ENCODE peak calls at places on chromosomes 5 and 9, in four cellular contexts. H is GM12865, Q is stromal cell of bone marrow, D is transverse colon. U is an unnamed sample.
A peak's percentile ranks its signal among the peaks of the same experiment; 100 is the strongest.

GRCh38 chr9:36191290-36191645 is 547 bp downstream of the CLTA start:
- DNase-seq in H (peak; percentile 60), Q (no peak), D (peak; percentile 35), U (no peak)

GRCh38 chr5:38469707-38470267 is 86.7 kb downstream of the LIFR start:
- DNase-seq in H (no peak), D (no peak), Q (no peak), U (no peak)

GRCh38 chr5:126471875-126472537 is 48.8 kb downstream of the GRAMD2B start:
- DNase-seq in H (no peak), D (no peak), Q (peak; percentile 83), U (no peak)

GRCh38 chr9:122403381-122404002 is 32.7 kb downstream of the PTGS1 start:
- DNase-seq in Q (no peak), H (no peak), D (no peak), U (no peak)

GRCh38 chr5:110590187-110590586 is 136.3 kb downstream of the TMEM232 start:
- DNase-seq in D (no peak), H (peak; percentile 30), Q (peak; percentile 2), U (no peak)

GRCh38 chr9:6897831-6898230 is 140.1 kb downstream of the KDM4C start:
- DNase-seq in H (no peak), D (peak; percentile 23), Q (no peak), U (no peak)

GRCh38 chr5:172688735-172689572 is 47.9 kb downstream of the NEURL1B start:
- DNase-seq in Q (no peak), H (peak; percentile 24), D (peak; percentile 61), U (no peak)

GRCh38 chr5:137575847-137576246 is 76.7 kb upstream of the SPOCK1 start:
- DNase-seq in H (no peak), D (no peak), Q (no peak), U (no peak)

GRCh38 chr9:125683486-125683885 is 23.5 kb downstream of the MAPKAP1 start:
- DNase-seq in Q (peak; percentile 43), D (no peak), H (no peak), U (no peak)

GRCh38 chr5:13771011-13771571 is 173.4 kb downstream of the DNAH5 start:
- DNase-seq in D (no peak), Q (no peak), H (no peak), U (no peak)

GRCh38 chr9:123544007-123544827 is 188.2 kb downstream of the CRB2 start:
- DNase-seq in D (peak; percentile 31), H (peak; percentile 40), Q (no peak), U (peak; percentile 37)

GRCh38 chr5:7548576-7548975 is 152.6 kb downstream of the ADCY2 start:
- DNase-seq in H (no peak), D (no peak), Q (no peak), U (no peak)

GRCh38 chr9:124602204-124602603 is 95.0 kb upstream of the NR5A1 start:
- DNase-seq in D (no peak), H (no peak), Q (no peak), U (no peak)

GRCh38 chr9:119252671-119253299 is 116.5 kb downstream of the BRINP1 start:
- DNase-seq in D (no peak), H (no peak), Q (no peak), U (no peak)

GRCh38 chr9:136170291-136170901 is 34.5 kb downstream of the LHX3 start:
- DNase-seq in D (peak; percentile 47), H (peak; percentile 50), Q (no peak), U (no peak)